ENCODE peak calls at places on chromosomes 16 and 17, in ten cellular contexts. W, R, C, F, H, N, B, X, S and G are unnamed samples.

GRCh38 chr17:58019039-58019438 is 12.0 kb upstream of the SRSF1 start:
- DNase-seq in W (no peak), R (no peak), C (no peak), F (no peak), H (no peak), N (no peak), B (no peak), X (no peak), S (no peak), G (no peak)

GRCh38 chr16:9033125-9033830 is 58.2 kb upstream of the HAPSTR1 start:
- DNase-seq in W (no peak), R (no peak), C (no peak), F (no peak), H (peak), N (no peak), B (peak), X (peak), S (peak), G (peak)

GRCh38 chr17:40551091-40551873 is 14.0 kb downstream of the CCR7 start:
- DNase-seq in W (no peak), R (peak), C (peak), F (peak), H (peak), N (peak), B (peak), X (peak), S (peak), G (peak)

GRCh38 chr17:78525511-78526160 is 51.6 kb downstream of the DNAH17 start:
- DNase-seq in W (no peak), R (no peak), C (no peak), F (no peak), H (no peak), N (no peak), B (no peak), X (no peak), S (no peak), G (no peak)

GRCh38 chr17:7208027-7208571 is 11.5 kb downstream of the DLG4 start:
- DNase-seq in W (no peak), R (no peak), C (no peak), F (no peak), H (no peak), N (no peak), B (no peak), X (no peak), S (no peak), G (no peak)

GRCh38 chr17:31726980-31727427 is 132.0 kb downstream of the COPRS start:
- DNase-seq in W (no peak), R (no peak), C (no peak), F (no peak), H (peak), N (no peak), B (peak), X (no peak), S (peak), G (peak)

GRCh38 chr17:15377608-15378007 is 36.2 kb upstream of the TEKT3 start:
- DNase-seq in W (no peak), R (no peak), C (peak), F (no peak), H (peak), N (no peak), B (peak), X (no peak), S (peak), G (no peak)

GRCh38 chr17:29561541-29562517 is 5.0 kb downstream of the ABHD15 start:
- DNase-seq in W (no peak), R (no peak), C (no peak), F (no peak), H (no peak), N (peak), B (no peak), X (peak), S (no peak), G (no peak)

GRCh38 chr16:49701867-49702494 is 153.9 kb downstream of the ZNF423 start:
- DNase-seq in W (no peak), R (peak), C (peak), F (peak), H (peak), N (peak), B (no peak), X (peak), S (peak), G (no peak)

GRCh38 chr16:31420037-31420436 is 8.1 kb downstream of the COX6A2 start:
- DNase-seq in W (no peak), R (no peak), C (no peak), F (no peak), H (no peak), N (no peak), B (no peak), X (no peak), S (no peak), G (no peak)

GRCh38 chr17:61150686-61151299 is 248.8 kb upstream of the TBX2 start:
- DNase-seq in W (no peak), R (no peak), C (no peak), F (no peak), H (no peak), N (no peak), B (no peak), X (no peak), S (peak), G (no peak)

GRCh38 chr17:9456265-9456664 is 119.4 kb downstream of the STX8 start:
- DNase-seq in W (no peak), R (no peak), C (no peak), F (no peak), H (no peak), N (peak), B (no peak), X (peak), S (no peak), G (no peak)

GRCh38 chr17:78885956-78886355 is 17.0 kb downstream of the CEP295NL start:
- DNase-seq in W (no peak), R (no peak), C (no peak), F (no peak), H (no peak), N (no peak), B (no peak), X (peak), S (no peak), G (no peak)

GRCh38 chr17:19301274-19301946 is 61.1 kb downstream of the B9D1 start:
- DNase-seq in W (no peak), R (no peak), C (no peak), F (peak), H (no peak), N (no peak), B (no peak), X (peak), S (no peak), G (no peak)

GRCh38 chr17:17364338-17364667 is 61.1 kb downstream of the NT5M start:
- DNase-seq in W (no peak), R (no peak), C (no peak), F (no peak), H (no peak), N (no peak), B (no peak), X (no peak), S (no peak), G (no peak)

GRCh38 chr17:77254961-77255741 is 114.4 kb downstream of the SEC14L1 start:
- DNase-seq in W (no peak), R (no peak), C (no peak), F (no peak), H (peak), N (no peak), B (peak), X (no peak), S (peak), G (peak)

GRCh38 chr16:4915226-4915761 is 21.7 kb downstream of the PPL start:
- DNase-seq in W (no peak), R (no peak), C (peak), F (no peak), H (peak), N (no peak), B (peak), X (no peak), S (peak), G (peak)

GRCh38 chr17:69415431-69415830 is 934 bp downstream of the MAP2K6 start:
- DNase-seq in W (no peak), R (no peak), C (no peak), F (no peak), H (no peak), N (no peak), B (no peak), X (no peak), S (no peak), G (no peak)

GRCh38 chr17:46158323-46159296 is 34.6 kb downstream of the KANSL1 start:
- DNase-seq in W (no peak), R (no peak), C (no peak), F (no peak), H (no peak), N (no peak), B (no peak), X (no peak), S (no peak), G (peak)

GRCh38 chr16:71421911-71422310 is 19.9 kb downstream of the TLE7 start:
- DNase-seq in W (no peak), R (no peak), C (no peak), F (no peak), H (no peak), N (no peak), B (no peak), X (peak), S (peak), G (peak)

GRCh38 chr17:77291591-77292386 is 151.0 kb downstream of the SEC14L1 start:
- DNase-seq in W (no peak), R (no peak), C (no peak), F (no peak), H (no peak), N (no peak), B (no peak), X (no peak), S (no peak), G (peak)

GRCh38 chr17:38448208-38448776 is 20.0 kb downstream of the ARHGAP23 start:
- DNase-seq in W (no peak), R (no peak), C (no peak), F (no peak), H (no peak), N (no peak), B (peak), X (no peak), S (no peak), G (peak)

GRCh38 chr17:50058296-50058945 is 2.5 kb downstream of the ITGA3 start:
- DNase-seq in W (no peak), R (no peak), C (no peak), F (no peak), H (no peak), N (no peak), B (no peak), X (no peak), S (no peak), G (no peak)

GRCh38 chr16:85613609-85614337 is 651 bp downstream of the GSE1 start:
- DNase-seq in W (no peak), R (peak), C (no peak), F (peak), H (no peak), N (peak), B (no peak), X (peak), S (no peak), G (peak)

DNA sequence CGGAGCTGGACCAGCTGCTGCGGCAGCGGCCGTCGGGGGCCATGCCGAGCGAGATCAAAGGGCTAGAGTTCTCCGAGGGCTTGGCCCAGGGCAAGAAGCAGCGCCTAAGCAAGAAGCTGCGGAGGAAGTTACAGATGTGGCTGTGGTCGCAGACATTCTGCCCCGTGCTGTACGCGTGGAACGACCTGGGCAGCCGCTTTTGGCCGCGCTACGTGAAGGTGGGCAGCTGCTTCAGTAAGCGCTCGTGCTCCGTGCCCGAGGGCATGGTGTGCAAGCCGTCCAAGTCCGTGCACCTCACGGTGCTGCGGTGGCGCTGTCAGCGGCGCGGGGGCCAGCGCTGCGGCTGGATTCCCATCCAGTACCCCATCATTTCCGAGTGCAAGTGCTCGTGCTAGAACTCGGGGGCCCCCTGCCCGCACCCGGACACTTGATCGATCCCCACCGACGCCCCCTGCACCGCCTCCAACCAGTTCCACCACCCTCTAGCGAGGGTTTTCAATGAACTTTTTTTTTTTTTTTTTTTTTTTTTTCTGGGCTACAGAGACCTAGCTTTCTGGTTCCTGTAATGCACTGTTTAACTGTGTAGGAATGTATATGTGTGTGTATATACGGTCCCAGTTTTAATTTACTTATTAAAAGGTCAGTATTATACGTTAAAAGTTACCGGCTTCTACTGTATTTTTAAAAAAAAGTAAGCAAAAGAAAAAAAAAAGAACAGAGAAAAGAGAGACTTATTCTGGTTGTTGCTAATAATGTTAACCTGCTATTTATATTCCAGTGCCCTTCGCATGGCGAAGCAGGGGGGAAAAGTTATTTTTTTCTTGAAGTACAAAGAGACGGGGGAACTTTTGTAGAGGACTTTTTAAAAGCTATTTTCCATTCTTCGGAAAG is 1.3 kb downstream of the NOG start:
- DNase-seq in W (no peak), R (no peak), C (no peak), F (no peak), H (no peak), N (no peak), B (peak), X (no peak), S (peak), G (peak)
- TF ChIP-seq CTCF in W (no peak), R (no peak), C (peak), F (no peak), H (no peak), N (no peak), B (no peak), X (no peak), S (no peak), G (no peak)

GRCh38 chr17:12666718-12667117 is 1.0 kb downstream of the MYOCD start:
- DNase-seq in W (no peak), R (no peak), C (no peak), F (no peak), H (no peak), N (no peak), B (no peak), X (no peak), S (no peak), G (no peak)

GRCh38 chr17:12664252-12664651 is 1.4 kb upstream of the MYOCD start:
- DNase-seq in W (no peak), R (no peak), C (no peak), F (no peak), H (no peak), N (no peak), B (no peak), X (no peak), S (no peak), G (no peak)

GRCh38 chr17:12665263-12666210 is at the start of gene MYOCD:
- DNase-seq in W (no peak), R (no peak), C (no peak), F (peak), H (no peak), N (peak), B (peak), X (peak), S (no peak), G (peak)

GRCh38 chr17:12664894-12665262 is 812 bp upstream of the MYOCD start:
- DNase-seq in W (no peak), R (no peak), C (no peak), F (no peak), H (no peak), N (no peak), B (no peak), X (no peak), S (no peak), G (no peak)

GRCh38 chr17:12667299-12667958 is 1.7 kb downstream of the MYOCD start:
- DNase-seq in W (no peak), R (no peak), C (peak), F (peak), H (peak), N (peak), B (peak), X (peak), S (peak), G (peak)
- H3K4me3 ChIP-seq in W (no peak), R (no peak), C (no peak), F (peak), H (no peak), N (peak), B (peak), X (peak), S (no peak), G (no peak)

GRCh38 chr16:81730090-81731051 is 48.7 kb upstream of the PLCG2 start:
- DNase-seq in W (no peak), R (peak), C (peak), F (peak), H (peak), N (peak), B (peak), X (peak), S (peak), G (peak)

GRCh38 chr16:81733295-81733694 is 45.8 kb upstream of the PLCG2 start:
- DNase-seq in W (no peak), R (no peak), C (no peak), F (no peak), H (no peak), N (no peak), B (no peak), X (no peak), S (no peak), G (no peak)

GRCh38 chr16:81731636-81732035 is 47.5 kb upstream of the PLCG2 start:
- DNase-seq in W (no peak), R (no peak), C (no peak), F (no peak), H (no peak), N (no peak), B (no peak), X (no peak), S (no peak), G (no peak)

GRCh38 chr16:81734632-81735434 is 44.3 kb upstream of the PLCG2 start:
- DNase-seq in W (no peak), R (no peak), C (no peak), F (no peak), H (no peak), N (no peak), B (no peak), X (no peak), S (peak), G (peak)

DNA sequence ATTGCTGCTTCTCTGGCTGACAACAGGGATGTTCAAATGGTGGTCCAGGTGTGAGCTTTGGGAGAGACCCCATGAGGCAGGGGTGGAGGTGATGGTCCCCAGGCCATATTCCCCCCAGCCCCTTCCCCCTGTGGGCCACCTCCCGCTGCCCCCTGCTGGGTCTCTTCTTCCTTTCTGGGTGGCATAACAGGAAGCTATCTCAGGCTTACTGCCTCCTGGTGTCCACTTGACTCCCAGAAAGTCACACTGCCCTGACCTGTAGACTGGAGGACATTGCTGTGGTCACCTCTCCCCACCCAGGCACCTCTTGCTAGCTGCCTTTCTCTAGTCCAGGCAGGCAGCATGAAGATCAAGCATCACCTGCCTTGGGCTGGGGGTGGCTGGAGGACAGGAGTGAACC is 46.4 kb upstream of the PLCG2 start:
- DNase-seq in W (no peak), R (no peak), C (no peak), F (no peak), H (no peak), N (no peak), B (no peak), X (no peak), S (no peak), G (no peak)
- TF ChIP-seq CTCF in W (no peak), R (no peak), C (no peak), F (no peak), H (no peak), N (no peak), B (no peak), X (no peak), S (no peak), G (no peak)

DNA sequence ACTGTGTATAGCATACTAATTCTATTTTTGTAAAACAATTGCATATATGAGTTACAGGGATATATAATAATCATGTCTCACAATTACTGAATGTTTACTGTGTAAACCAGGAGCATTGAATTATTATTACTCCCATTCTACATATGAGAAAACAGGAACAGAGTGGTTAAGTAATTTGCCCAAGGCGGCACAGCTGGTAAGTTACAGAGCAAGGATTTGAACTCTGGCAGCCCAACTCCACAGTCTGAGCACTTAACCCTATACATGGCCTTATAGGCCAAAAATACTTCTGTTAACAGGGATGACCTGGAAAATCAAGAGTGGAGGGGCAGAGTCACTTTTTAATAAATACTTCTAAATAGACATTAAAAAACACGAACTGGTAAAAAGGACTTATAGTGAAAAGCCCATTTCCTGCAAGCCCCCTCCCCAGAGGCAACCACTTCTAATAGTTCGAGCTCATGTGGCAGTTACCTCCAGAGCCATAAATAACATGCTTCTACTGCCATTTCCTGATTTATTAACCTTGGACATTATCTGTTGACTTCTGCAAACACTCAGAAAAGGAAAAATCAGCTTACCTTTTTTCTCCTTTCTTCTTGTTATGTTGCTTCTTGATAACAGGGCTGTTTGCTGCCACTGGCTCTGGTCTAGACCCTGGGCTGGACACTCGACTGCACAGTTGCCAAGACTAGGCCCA is 22.1 kb upstream of the ADGRG1 start:
- DNase-seq in W (no peak), R (no peak), C (no peak), F (no peak), H (no peak), N (no peak), B (no peak), X (no peak), S (no peak), G (no peak)
- H3K4me3 ChIP-seq in W (no peak), R (no peak), C (no peak), F (no peak), H (no peak), N (no peak), B (no peak), X (no peak), S (no peak), G (no peak)

DNA sequence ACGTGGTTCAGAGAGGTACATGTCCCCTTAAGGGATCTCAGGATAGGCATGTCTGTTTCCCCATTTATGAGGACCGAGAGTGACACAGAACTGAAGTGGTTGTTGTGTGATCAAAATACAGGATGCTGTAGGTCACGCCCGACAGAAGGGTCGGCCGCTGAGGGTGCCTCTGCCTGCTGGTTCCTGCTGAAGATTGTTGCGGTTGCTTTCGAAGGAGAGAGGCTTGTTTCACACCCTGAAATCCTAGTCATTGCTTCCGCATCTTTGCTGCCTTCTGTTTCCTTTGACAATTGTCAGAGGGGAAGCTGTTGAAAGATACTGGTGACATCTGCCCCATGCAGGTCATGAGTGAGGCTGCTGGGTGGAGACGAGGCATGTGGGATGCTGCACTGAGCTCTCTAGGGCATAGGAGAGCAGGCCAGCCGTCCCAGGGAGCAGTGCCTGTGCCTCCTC is 3.8 kb upstream of the NAT9 start:
- DNase-seq in W (peak), R (no peak), C (no peak), F (peak), H (no peak), N (peak), B (no peak), X (peak), S (no peak), G (no peak)
- TF ChIP-seq CTCF in W (no peak), R (no peak), C (no peak), F (no peak), H (no peak), N (no peak), B (no peak), X (no peak), S (no peak), G (no peak)

DNA sequence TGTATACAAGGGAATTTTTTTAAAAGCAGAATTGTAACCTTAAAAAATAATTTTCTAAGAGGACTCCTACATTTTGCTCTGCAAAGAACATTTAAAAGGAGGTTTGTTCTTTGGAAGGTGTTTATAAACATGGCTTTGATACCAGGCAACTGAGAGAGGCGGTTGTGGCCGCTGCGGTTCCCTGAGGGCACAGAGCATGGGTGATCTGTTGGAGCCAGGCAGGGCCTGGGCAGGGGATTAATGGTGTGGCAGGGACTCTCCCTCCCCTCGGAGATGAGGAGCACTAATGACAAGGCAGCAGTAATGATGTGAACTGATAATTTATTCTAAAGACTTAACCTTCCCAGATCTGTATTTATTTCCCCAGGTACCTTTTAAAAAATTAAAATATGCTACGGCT is 65.4 kb downstream of the WWP2 start:
- DNase-seq in W (no peak), R (no peak), C (no peak), F (no peak), H (no peak), N (no peak), B (no peak), X (no peak), S (no peak), G (no peak)
- H3K4me3 ChIP-seq in W (no peak), R (no peak), C (no peak), F (no peak), H (no peak), N (no peak), B (no peak), X (no peak), S (no peak), G (no peak)